ENCODE peak calls at places on chromosomes 5 and 9, in eight cellular contexts. T is HCT116, V is GM23338, R is MM.1S, L is SK-N-SH, U is neural progenitor cell, X is PC-3, I is hepatocyte. E is an unnamed sample. For H3K27me3, the result is how much of the 10 kb centered on the place peaks cover.

GRCh38 chr5:73412597-73412988 is 36.0 kb downstream of the FOXD1 start:
- DNase-seq in U (no peak), L (no peak), V (peak), I (no peak), X (peak), T (no peak), R (no peak), E (peak)

GRCh38 chr9:91474656-91475055 is 51.0 kb upstream of the NFIL3 start:
- DNase-seq in U (no peak), I (no peak), R (no peak), T (no peak), V (no peak), L (no peak), X (peak), E (peak)

GRCh38 chr5:139710370-139711066 is 62.4 kb downstream of the CXXC5 start:
- DNase-seq in V (peak), R (peak), L (peak), X (no peak), U (peak), I (peak), T (no peak), E (peak)

GRCh38 chr5:68745459-68745858 is 348.4 kb upstream of the SLC30A5 start:
- DNase-seq in R (no peak), X (no peak), I (no peak), L (no peak), V (peak), T (no peak), U (no peak), E (peak)

GRCh38 chr9:112168197-112168596 is 6.9 kb downstream of the SUSD1 start:
- DNase-seq in X (peak), V (no peak), L (no peak), I (peak), R (no peak), T (no peak), U (no peak), E (no peak)

GRCh38 chr9:28234133-28234898 is 661.0 kb upstream of the C9orf72 start:
- DNase-seq in R (no peak), T (no peak), X (no peak), I (no peak), L (no peak), U (no peak), V (no peak), E (no peak)

GRCh38 chr5:140207250-140207954 is 32.4 kb downstream of the CYSTM1 start:
- DNase-seq in V (no peak), U (no peak), T (no peak), I (no peak), L (no peak), R (peak), X (no peak), E (no peak)

GRCh38 chr9:93296889-93297480 is 113.0 kb downstream of the WNK2 start:
- DNase-seq in L (peak), R (no peak), X (no peak), V (no peak), I (no peak), U (no peak), T (no peak), E (no peak)

GRCh38 chr5:23257656-23258055 is 249.8 kb upstream of the PRDM9 start:
- DNase-seq in L (no peak), V (no peak), T (no peak), I (no peak), R (no peak), U (no peak), X (peak), E (no peak)

GRCh38 chr5:177194278-177194677 is 60.7 kb downstream of the NSD1 start:
- DNase-seq in R (no peak), X (peak), T (peak), I (peak), L (no peak), U (no peak), V (peak), E (peak)

GRCh38 chr5:132816083-132816482 is 3.0 kb downstream of the SOWAHA start:
- DNase-seq in L (no peak), U (no peak), V (no peak), I (no peak), X (no peak), R (no peak), T (no peak), E (no peak)

GRCh38 chr5:132813599-132814440 is 718 bp downstream of the SOWAHA start:
- DNase-seq in I (peak), R (peak), U (peak), V (peak), X (no peak), L (peak), T (no peak), E (peak)

GRCh38 chr5:132815454-132815853 is 2.4 kb downstream of the SOWAHA start:
- DNase-seq in R (no peak), X (peak), T (no peak), V (no peak), I (no peak), U (no peak), L (no peak), E (peak)

GRCh38 chr5:132812949-132813598 is at the start of gene SOWAHA:
- DNase-seq in X (no peak), L (no peak), V (peak), U (peak), I (peak), T (no peak), R (no peak), E (no peak)

GRCh38 chr5:132814441-132815294 is 1.6 kb downstream of the SOWAHA start:
- DNase-seq in V (peak), U (peak), X (no peak), R (no peak), I (no peak), T (no peak), L (no peak), E (no peak)
- H3K27me3 ChIP-seq in V (half or more), U (half or more), X (under half), R (under half), I (under half), T (under half), L (under half), E (under half)

DNA sequence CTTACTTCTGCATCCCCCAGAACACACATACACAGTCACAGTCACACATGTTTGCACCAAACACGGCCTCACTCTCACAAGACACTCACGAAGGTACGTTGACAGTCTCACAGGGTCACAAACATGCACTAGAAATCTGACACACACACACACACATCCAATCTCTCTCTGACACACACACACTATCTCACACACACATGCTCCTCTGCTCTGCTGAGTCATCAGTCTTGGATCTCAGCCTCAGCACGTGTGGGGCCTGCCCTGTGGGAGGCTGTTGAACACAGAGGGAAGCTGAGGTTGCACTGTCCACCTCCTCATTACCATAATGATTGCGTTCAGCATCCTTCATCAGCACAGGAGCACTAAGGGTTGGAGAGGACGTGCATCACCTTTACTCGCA is 188.8 kb downstream of the MTRR start:
- DNase-seq in L (no peak), R (no peak), U (no peak), X (peak), I (no peak), V (no peak), T (no peak), E (peak)
- TF ChIP-seq EZH2phosphoT487 in L (no peak), R (no peak), U (no peak), X (no peak), I (no peak), V (no peak), T (no peak), E (no peak)

DNA sequence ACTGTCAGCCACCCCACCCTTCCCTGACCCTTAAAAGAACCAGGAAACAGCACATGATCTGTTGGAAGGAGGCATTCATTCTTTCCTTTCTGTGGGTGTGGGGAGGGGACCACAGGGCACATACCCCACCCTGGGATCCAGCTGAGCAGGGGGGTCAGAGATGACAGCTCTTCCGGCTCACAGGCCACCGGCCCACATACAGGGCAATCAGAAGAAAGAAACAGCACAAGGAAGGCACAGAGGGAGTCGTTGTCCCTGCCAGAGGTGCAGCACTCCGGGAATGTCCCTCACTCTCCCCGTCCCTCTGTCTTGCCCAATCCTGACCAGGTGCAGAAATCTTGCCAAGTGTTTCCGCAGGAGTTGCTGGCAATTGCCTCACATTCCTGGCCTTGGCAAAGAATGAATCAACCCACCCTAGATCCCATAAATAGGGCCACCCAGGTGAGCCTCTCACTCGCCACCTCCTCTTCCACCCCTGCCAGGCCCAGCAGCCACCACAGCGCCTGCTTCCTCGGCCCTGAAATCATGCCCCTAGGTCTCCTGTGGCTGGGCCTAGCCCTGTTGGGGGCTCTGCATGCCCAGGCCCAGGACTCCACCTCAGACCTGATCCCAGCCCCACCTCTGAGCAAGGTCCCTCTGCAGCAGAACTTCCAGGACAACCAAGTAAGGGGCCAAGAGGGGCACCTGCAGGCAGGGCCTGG is at the start of gene LCN2:
- DNase-seq in V (no peak), U (no peak), L (no peak), I (no peak), T (peak), X (peak), R (no peak), E (no peak)
- H3K27ac ChIP-seq in V (no peak), U (no peak), L (no peak), I (no peak), T (peak), X (peak), R (no peak), E (no peak)

GRCh38 chr9:84107995-84108394 is 127.4 kb downstream of the RMI1 start:
- DNase-seq in X (no peak), T (no peak), R (no peak), U (no peak), V (no peak), I (no peak), L (no peak), E (no peak)
- H3K27me3 ChIP-seq in X (under half), T (under half), R (under half), U (under half), V (under half), I (under half), L (under half), E (under half)

GRCh38 chr9:108022246-108022935 is 532.8 kb upstream of the KLF4 start:
- DNase-seq in T (no peak), I (no peak), X (no peak), R (no peak), U (no peak), V (no peak), L (no peak), E (peak)
- TF ChIP-seq EZH2phosphoT487 in T (no peak), I (no peak), X (no peak), R (no peak), U (no peak), V (no peak), L (no peak), E (no peak)

GRCh38 chr5:173920024-173920753 is 32.0 kb downstream of the CPEB4 start:
- DNase-seq in L (no peak), X (peak), I (no peak), V (no peak), R (no peak), U (peak), T (no peak), E (peak)
- H3K27ac ChIP-seq in L (peak), X (peak), I (peak), V (peak), R (no peak), U (peak), T (no peak), E (peak)

GRCh38 chr9:135526730-135527571 is 5.7 kb downstream of the LCN1 start:
- DNase-seq in R (no peak), I (no peak), V (peak), U (peak), X (no peak), T (no peak), L (no peak), E (no peak)

GRCh38 chr9:135524130-135524861 is 3.1 kb downstream of the LCN1 start:
- DNase-seq in X (peak), R (no peak), U (no peak), I (no peak), L (no peak), T (no peak), V (no peak), E (peak)

GRCh38 chr9:135523521-135524129 is 2.4 kb downstream of the LCN1 start:
- DNase-seq in X (no peak), U (no peak), V (peak), L (no peak), I (no peak), R (no peak), T (no peak), E (peak)

GRCh38 chr9:135525241-135526088 is 4.2 kb downstream of the LCN1 start:
- DNase-seq in L (no peak), X (no peak), R (no peak), U (no peak), T (no peak), I (no peak), V (no peak), E (no peak)

GRCh38 chr9:135526089-135526729 is 5.0 kb downstream of the LCN1 start:
- DNase-seq in T (no peak), L (no peak), V (no peak), R (no peak), X (no peak), U (no peak), I (no peak), E (no peak)
- H3K27me3 ChIP-seq in T (under half), L (under half), V (under half), R (under half), X (under half), U (under half), I (under half), E (under half)

GRCh38 chr5:39714036-39714698 is 289.4 kb upstream of the DAB2 start:
- DNase-seq in I (peak), L (peak), R (peak), T (peak), V (peak), X (peak), U (peak), E (peak)

GRCh38 chr5:39717186-39717897 is 292.6 kb upstream of the DAB2 start:
- DNase-seq in T (no peak), U (no peak), R (no peak), I (no peak), V (no peak), L (no peak), X (peak), E (peak)

GRCh38 chr5:39712316-39713223 is 287.8 kb upstream of the DAB2 start:
- DNase-seq in T (no peak), U (no peak), L (no peak), X (peak), V (no peak), R (no peak), I (no peak), E (no peak)

GRCh38 chr5:39716532-39716971 is 291.8 kb upstream of the DAB2 start:
- DNase-seq in I (peak), T (peak), R (peak), V (peak), L (peak), U (peak), X (peak), E (peak)

DNA sequence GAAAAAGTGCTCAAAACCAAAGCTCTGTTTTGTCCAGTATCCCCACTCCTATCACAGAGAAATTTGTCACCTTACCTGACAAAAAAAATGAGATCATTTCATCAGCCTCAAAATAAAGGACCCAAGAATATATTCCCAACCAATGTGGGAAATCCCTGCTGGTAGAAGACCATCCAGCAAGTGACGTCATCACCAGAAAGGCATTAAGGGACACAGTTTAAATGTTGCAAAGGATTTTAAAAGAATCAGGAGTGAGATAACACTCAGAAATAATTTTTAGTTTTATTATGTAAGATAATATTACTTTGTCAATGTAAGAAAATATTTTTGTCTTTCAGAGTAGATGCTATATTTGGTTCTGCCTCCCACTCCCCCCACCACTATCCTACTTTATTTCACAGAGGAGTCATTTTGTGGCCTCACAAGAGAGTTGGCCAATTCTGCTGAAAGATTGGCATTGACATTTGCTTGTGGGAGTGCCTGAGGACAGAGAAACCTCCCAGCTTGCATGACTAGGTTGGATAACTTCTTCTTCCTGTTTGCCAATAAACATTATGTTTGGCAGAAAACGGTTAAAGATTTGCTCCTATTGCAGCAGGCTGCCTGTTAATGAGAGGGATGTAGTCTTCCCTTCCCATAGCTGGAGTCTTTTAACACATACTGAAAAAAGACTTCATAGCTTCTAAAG is 288.6 kb upstream of the DAB2 start:
- DNase-seq in R (no peak), I (no peak), U (no peak), L (no peak), T (no peak), V (no peak), X (peak), E (peak)
- TF ChIP-seq EZH2phosphoT487 in R (no peak), I (no peak), U (no peak), L (no peak), T (no peak), V (no peak), X (no peak), E (no peak)

GRCh38 chr5:37789991-37790390 is 49.9 kb downstream of the GDNF start:
- DNase-seq in L (no peak), R (no peak), U (no peak), T (no peak), I (no peak), X (peak), V (no peak), E (peak)
- H3K27ac ChIP-seq in L (no peak), R (no peak), U (no peak), T (no peak), I (no peak), X (no peak), V (no peak), E (peak)

GRCh38 chr5:106757672-106758071 is 913.1 kb downstream of the EFNA5 start:
- DNase-seq in T (no peak), U (no peak), X (no peak), V (no peak), R (peak), I (no peak), L (no peak), E (no peak)

GRCh38 chr5:106755789-106756188 is 914.9 kb downstream of the EFNA5 start:
- DNase-seq in R (no peak), I (no peak), U (no peak), T (no peak), L (no peak), X (no peak), V (no peak), E (no peak)

GRCh38 chr5:106755066-106755465 is 915.7 kb downstream of the EFNA5 start:
- DNase-seq in T (no peak), U (peak), V (peak), R (no peak), I (no peak), X (no peak), L (no peak), E (no peak)

GRCh38 chr5:106759581-106759980 is 911.2 kb downstream of the EFNA5 start:
- DNase-seq in R (no peak), T (no peak), V (no peak), L (no peak), U (no peak), I (no peak), X (peak), E (no peak)

DNA sequence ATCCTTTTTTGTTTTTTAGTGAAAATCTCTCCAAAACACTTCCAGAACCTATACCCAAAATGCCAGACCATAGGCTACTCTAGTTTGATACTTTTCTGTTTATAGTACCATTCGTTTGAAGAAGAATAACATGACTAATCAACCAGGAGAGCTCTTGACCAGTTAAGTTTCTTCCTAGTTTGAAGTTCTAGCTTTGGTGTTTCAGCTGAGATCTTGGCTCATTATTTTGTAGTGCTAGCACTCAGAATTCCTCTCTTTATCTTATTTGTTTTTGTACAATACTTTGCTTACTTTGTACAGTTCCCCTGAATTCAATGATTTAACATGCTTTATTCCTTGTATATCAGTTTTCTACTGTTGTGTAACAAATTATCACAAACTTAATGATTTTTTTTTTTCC is 911.6 kb downstream of the EFNA5 start:
- DNase-seq in L (no peak), U (no peak), V (no peak), R (no peak), T (no peak), X (no peak), I (no peak), E (no peak)
- H3K27me3 ChIP-seq in L (under half), U (under half), V (under half), R (under half), T (under half), X (under half), I (under half), E (under half)

E was measured in GM23248.